ENCODE peak calls at places on chromosomes 11 and 22, in six cellular contexts. U, T, O, W, F and B are unnamed samples.

GRCh38 chr22:38172016-38172431 is 9.6 kb downstream of the PLA2G6 start:
- DNase-seq in U (no peak), T (no peak), O (no peak), W (no peak), F (no peak), B (no peak)

GRCh38 chr22:28894320-28894719 is 10.9 kb downstream of the ZNRF3 start:
- DNase-seq in U (no peak), T (no peak), O (peak; percentile 64), W (no peak), F (no peak), B (no peak)

GRCh38 chr11:57094206-57094940 is 87.4 kb upstream of the LRRC55 start:
- DNase-seq in U (no peak), T (no peak), O (no peak), W (no peak), F (no peak), B (no peak)

GRCh38 chr11:36618025-36618700 is 20.1 kb upstream of the RAG2 start:
- DNase-seq in U (no peak), T (no peak), O (no peak), W (no peak), F (no peak), B (no peak)

GRCh38 chr11:13207665-13208594 is 69.7 kb upstream of the BMAL1 start:
- DNase-seq in U (no peak), T (no peak), O (peak; percentile 40), W (no peak), F (no peak), B (peak; percentile 14)

GRCh38 chr11:96413408-96413807 is 23.6 kb downstream of the JRKL start:
- DNase-seq in U (no peak), T (no peak), O (no peak), W (no peak), F (no peak), B (no peak)

GRCh38 chr11:12130180-12130980 is 20.0 kb downstream of the MICAL2 start:
- DNase-seq in U (no peak), T (no peak), O (peak; percentile 55), W (no peak), F (no peak), B (no peak)

GRCh38 chr22:30206964-30207363 is 39.6 kb downstream of the LIF start:
- DNase-seq in U (peak; percentile 80), T (peak; percentile 35), O (no peak), W (no peak), F (peak; percentile 38), B (peak; percentile 33)

GRCh38 chr11:5288108-5288911 is 13.4 kb downstream of the OR51B4 start:
- DNase-seq in U (no peak), T (peak; percentile 37), O (no peak), W (no peak), F (no peak), B (no peak)

GRCh38 chr22:29503811-29504372 is 23.9 kb downstream of the NEFH start:
- DNase-seq in U (no peak), T (no peak), O (peak; percentile 44), W (no peak), F (no peak), B (peak; percentile 22)

GRCh38 chr11:110148775-110149744 is 55.9 kb downstream of the ZC3H12C start:
- DNase-seq in U (peak; percentile 34), T (no peak), O (no peak), W (no peak), F (no peak), B (no peak)
- TF ChIP-seq EP300 in U (peak; percentile 71), T (no peak), O (no peak), W (no peak), F (no peak), B (no peak)

GRCh38 chr11:2525941-2526807 is 81.4 kb downstream of the KCNQ1 start:
- DNase-seq in U (no peak), T (peak; percentile 63), O (peak; percentile 46), W (no peak), F (no peak), B (no peak)

GRCh38 chr11:2525166-2525861 is 80.5 kb downstream of the KCNQ1 start:
- DNase-seq in U (no peak), T (peak; percentile 61), O (peak; percentile 9), W (no peak), F (no peak), B (no peak)

GRCh38 chr11:2527621-2528291 is 82.9 kb downstream of the KCNQ1 start:
- DNase-seq in U (no peak), T (no peak), O (peak; percentile 35), W (no peak), F (no peak), B (peak; percentile 5)

GRCh38 chr11:2528301-2529050 is 83.7 kb downstream of the KCNQ1 start:
- DNase-seq in U (no peak), T (no peak), O (peak; percentile 32), W (no peak), F (no peak), B (no peak)

GRCh38 chr11:2526808-2527381 is 82.1 kb downstream of the KCNQ1 start:
- DNase-seq in U (no peak), T (peak; percentile 87), O (peak; percentile 87), W (no peak), F (no peak), B (no peak)
- TF ChIP-seq EP300 in U (no peak), T (no peak), O (no peak), W (no peak), F (no peak), B (no peak)

GRCh38 chr11:66337103-66337899 is 1.1 kb upstream of the RIN1 start:
- DNase-seq in U (no peak), T (no peak), O (no peak), W (no peak), F (peak; percentile 75), B (no peak)

GRCh38 chr11:66335531-66336233 is 552 bp downstream of the RIN1 start:
- DNase-seq in U (no peak), T (no peak), O (no peak), W (no peak), F (peak; percentile 81), B (no peak)

GRCh38 chr11:66338276-66339162 is 2.3 kb upstream of the RIN1 start:
- DNase-seq in U (no peak), T (no peak), O (no peak), W (no peak), F (no peak), B (no peak)

GRCh38 chr11:66334605-66335442 is 1.4 kb downstream of the RIN1 start:
- DNase-seq in U (no peak), T (no peak), O (no peak), W (no peak), F (peak; percentile 37), B (no peak)

DNA sequence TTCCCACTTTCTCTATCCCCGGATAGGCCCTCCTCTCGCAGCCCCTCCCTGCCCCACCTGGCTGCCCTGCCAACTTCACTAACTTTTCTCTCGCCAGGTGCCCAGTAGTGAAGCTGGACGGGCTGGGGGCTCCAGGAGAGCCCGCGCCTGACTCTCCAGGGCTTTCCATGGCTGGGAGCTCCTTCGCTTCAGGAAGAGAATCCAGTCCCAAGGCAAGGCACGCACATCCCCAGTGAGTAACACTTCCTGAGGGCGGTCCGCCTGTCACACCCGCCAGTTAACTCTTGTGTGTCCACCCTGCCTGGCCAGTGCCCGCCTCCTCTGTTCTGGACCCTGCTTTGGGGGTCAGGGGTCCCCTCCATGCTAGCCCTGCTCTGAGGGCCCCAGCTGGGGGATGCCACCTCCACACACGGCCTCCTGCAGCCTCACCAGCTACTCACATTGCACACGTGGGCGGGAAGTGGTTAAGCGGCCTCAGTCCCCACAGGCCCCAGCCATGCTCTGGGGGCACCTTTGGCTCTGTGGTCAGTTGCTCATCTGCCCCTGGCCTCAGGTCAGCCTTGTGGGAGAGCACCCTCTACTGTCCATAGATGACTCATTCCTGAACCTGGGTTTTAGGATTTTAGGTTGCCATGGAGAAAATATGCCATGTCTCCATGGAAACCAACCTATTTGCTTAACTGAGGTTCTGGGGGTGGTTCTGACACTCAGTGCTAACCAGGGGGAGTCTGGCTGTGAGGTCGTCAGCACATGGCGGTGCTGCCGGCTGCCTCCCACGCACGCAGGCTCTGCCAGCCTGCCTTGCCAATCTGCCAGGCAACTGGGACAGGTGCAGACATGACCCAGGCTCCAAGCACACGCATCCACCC is at the start of gene RIN1:
- DNase-seq in U (peak; percentile 93), T (peak; percentile 75), O (peak; percentile 71), W (no peak), F (peak; percentile 94), B (no peak)
- TF ChIP-seq EP300 in U (no peak), T (no peak), O (no peak), W (no peak), F (peak; percentile 78), B (peak; percentile 15)

GRCh38 chr11:48093795-48094642 is 113.7 kb downstream of the PTPRJ start:
- DNase-seq in U (no peak), T (no peak), O (no peak), W (peak; percentile 68), F (no peak), B (no peak)
- TF ChIP-seq EP300 in U (no peak), T (no peak), O (no peak), W (no peak), F (no peak), B (no peak)

DNA sequence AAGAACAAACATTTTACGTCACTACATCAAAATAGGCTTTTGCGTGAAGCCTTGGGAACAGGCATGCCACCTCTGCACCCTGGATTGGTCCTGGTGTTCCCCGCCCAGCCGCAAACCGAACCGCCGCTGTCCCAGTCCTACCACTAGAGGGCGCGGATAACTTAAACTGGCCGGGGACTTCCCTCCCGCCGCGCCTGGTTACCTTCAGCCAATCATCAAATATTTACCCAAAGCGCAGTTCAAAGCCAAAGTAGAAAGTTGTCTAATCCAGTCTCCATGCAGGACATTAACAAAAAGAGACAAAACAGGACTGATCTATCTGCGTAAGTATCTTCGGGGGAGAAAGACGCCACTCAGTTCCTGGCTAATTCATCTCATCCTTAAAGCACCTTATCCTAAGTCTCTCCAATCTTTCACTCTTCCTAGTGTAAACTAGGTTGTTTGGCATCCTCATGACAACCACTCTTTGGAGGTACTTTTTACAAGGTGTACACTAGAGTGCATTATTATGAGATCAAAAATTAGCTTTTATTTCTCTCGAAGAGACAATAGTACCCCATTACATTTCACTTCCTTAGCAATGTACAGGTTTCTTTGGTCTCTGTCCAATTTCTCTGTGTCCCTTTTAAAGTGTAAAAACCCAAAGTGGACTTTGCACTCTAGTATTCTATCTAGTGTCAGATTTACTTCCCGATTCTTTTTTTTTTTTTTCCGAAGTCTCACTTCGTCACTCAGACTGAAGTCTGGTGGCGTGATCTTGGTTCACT is 3.9 kb upstream of the CRY2 start:
- DNase-seq in U (peak; percentile 88), T (peak; percentile 96), O (peak; percentile 96), W (peak; percentile 98), F (peak; percentile 85), B (peak; percentile 95)
- TF ChIP-seq EP300 in U (no peak), T (peak; percentile 11), O (peak; percentile 41), W (no peak), F (no peak), B (peak; percentile 49)

GRCh38 chr22:19456541-19456940 is 9.0 kb upstream of the C22orf39 start:
- DNase-seq in U (no peak), T (no peak), O (no peak), W (no peak), F (no peak), B (no peak)
- TF ChIP-seq EP300 in U (no peak), T (no peak), O (no peak), W (no peak), F (no peak), B (no peak)